ENCODE peak calls at places on chromosomes 16 and 17, in four cellular contexts. X is heart left ventricle, R is left ventricle myocardium inferior, H is glutamatergic neuron. M is an unnamed sample.

GRCh38 chr17:36755586-36755985 is 154.2 kb downstream of the MRM1 start:
- DNase-seq in X (no peak), R (no peak), H (no peak), M (no peak)

GRCh38 chr16:1613240-1613639 is 1.1 kb downstream of the CRAMP1 start:
- DNase-seq in X (no peak), R (no peak), H (no peak), M (no peak)

GRCh38 chr16:6446370-6446769 is 886.3 kb upstream of the RBFOX1 start:
- DNase-seq in X (no peak), R (no peak), H (no peak), M (no peak)

GRCh38 chr17:68455756-68456528 is 1.4 kb downstream of the WIPI1 start:
- DNase-seq in X (no peak), R (no peak), H (peak; percentile 35), M (no peak)

GRCh38 chr17:37300683-37301082 is 75.1 kb upstream of the C17orf78 start:
- DNase-seq in X (no peak), R (no peak), H (no peak), M (no peak)

GRCh38 chr16:57518520-57518919 is 17.9 kb downstream of the CCDC102A start:
- DNase-seq in X (no peak), R (no peak), H (no peak), M (no peak)

GRCh38 chr16:27779719-27780161 is 229.8 kb downstream of the KATNIP start:
- DNase-seq in X (no peak), R (no peak), H (peak; percentile 72), M (no peak)

GRCh38 chr16:66300501-66300900 is 66.0 kb upstream of the CDH5 start:
- DNase-seq in X (no peak), R (no peak), H (no peak), M (no peak)

GRCh38 chr17:21196126-21196525 is 17.8 kb downstream of the TMEM11 start:
- DNase-seq in X (no peak), R (no peak), H (no peak), M (no peak)

GRCh38 chr17:32871736-32872135 is 5.2 kb downstream of the MYO1D start:
- DNase-seq in X (peak; percentile 29), R (no peak), H (no peak), M (no peak)

GRCh38 chr17:3738562-3739295 is 15.0 kb downstream of the HASPIN start:
- DNase-seq in X (no peak), R (no peak), H (no peak), M (no peak)

GRCh38 chr16:11613381-11614303 is 26.9 kb upstream of the LITAF start:
- DNase-seq in X (peak; percentile 72), R (peak; percentile 62), H (no peak), M (no peak)

GRCh38 chr17:56879280-56879679 is 34.6 kb downstream of the TRIM25 start:
- DNase-seq in X (no peak), R (no peak), H (no peak), M (no peak)

GRCh38 chr17:76156662-76156991 is 15.6 kb upstream of the FOXJ1 start:
- DNase-seq in X (no peak), R (no peak), H (no peak), M (no peak)

GRCh38 chr17:56973520-56973919 is 4.4 kb upstream of the SCPEP1 start:
- DNase-seq in X (no peak), R (no peak), H (no peak), M (no peak)

GRCh38 chr16:20763461-20764232 is at the start of gene ACSM3:
- DNase-seq in X (peak; percentile 27), R (no peak), H (no peak), M (no peak)

GRCh38 chr17:3037259-3037658 is 26.1 kb downstream of the OR1D5 start:
- DNase-seq in X (no peak), R (no peak), H (no peak), M (no peak)

GRCh38 chr17:40417258-40417608 is 463 bp downstream of the TOP2A start:
- DNase-seq in X (no peak), R (no peak), H (no peak), M (no peak)

GRCh38 chr17:2102931-2103398 is 48.1 kb downstream of the HIC1 start:
- DNase-seq in X (no peak), R (no peak), H (no peak), M (no peak)

GRCh38 chr17:17876959-17877547 is 40.3 kb upstream of the SREBF1 start:
- DNase-seq in X (peak; percentile 76), R (peak; percentile 43), H (no peak), M (no peak)

GRCh38 chr17:2222901-2223616 is 80.5 kb downstream of the SMG6 start:
- DNase-seq in X (peak; percentile 87), R (peak; percentile 75), H (peak; percentile 31), M (no peak)

GRCh38 chr17:7045492-7046126 is 1.7 kb upstream of the SLC16A11 start:
- DNase-seq in X (no peak), R (no peak), H (no peak), M (no peak)

GRCh38 chr17:34299017-34299416 is 13.5 kb downstream of the CCL11 start:
- DNase-seq in X (no peak), R (no peak), H (no peak), M (no peak)

GRCh38 chr16:58490100-58490499 is 9.8 kb upstream of the NDRG4 start:
- DNase-seq in X (no peak), R (no peak), H (no peak), M (no peak)

GRCh38 chr17:9628509-9628908 is 16.8 kb upstream of the USP43 start:
- DNase-seq in X (no peak), R (no peak), H (no peak), M (no peak)

GRCh38 chr16:72455743-72456659 is 284.0 kb upstream of the PMFBP1 start:
- DNase-seq in X (no peak), R (no peak), H (no peak), M (no peak)

GRCh38 chr17:32357615-32358014 is 7.7 kb downstream of the ZNF207 start:
- DNase-seq in X (no peak), R (no peak), H (no peak), M (no peak)

GRCh38 chr17:50188521-50189395 is 12.7 kb downstream of the COL1A1 start:
- DNase-seq in X (no peak), R (no peak), H (no peak), M (no peak)
- TF ChIP-seq CTCF in X (no peak), R (no peak), H (no peak), M (no peak)

GRCh38 chr17:66353937-66354401 is 51.6 kb downstream of the PRKCA start:
- DNase-seq in X (no peak), R (no peak), H (no peak), M (no peak)
- TF ChIP-seq CTCF in X (no peak), R (no peak), H (no peak), M (no peak)

DNA sequence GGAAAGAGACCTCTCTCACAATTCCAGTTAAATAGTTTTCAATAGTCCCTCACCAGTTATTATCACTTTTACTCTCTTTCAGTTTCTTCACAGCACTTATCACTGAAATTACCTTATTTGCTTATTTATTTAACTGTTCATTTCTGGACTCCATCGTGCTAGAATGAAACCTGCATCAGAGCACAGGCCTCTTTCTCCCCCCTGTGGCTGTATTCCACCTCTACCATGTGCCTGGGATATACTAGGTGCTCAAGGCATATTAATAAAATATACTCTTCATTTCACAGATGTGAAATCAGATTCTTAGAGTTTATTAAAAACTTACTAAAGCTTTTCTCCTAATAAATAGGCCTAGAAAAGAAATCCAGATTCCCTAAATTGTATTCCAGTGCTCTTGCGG is 308.9 kb upstream of the MON1B start:
- DNase-seq in X (no peak), R (no peak), H (no peak), M (no peak)
- TF ChIP-seq CTCF in X (no peak), R (no peak), H (no peak), M (no peak)

DNA sequence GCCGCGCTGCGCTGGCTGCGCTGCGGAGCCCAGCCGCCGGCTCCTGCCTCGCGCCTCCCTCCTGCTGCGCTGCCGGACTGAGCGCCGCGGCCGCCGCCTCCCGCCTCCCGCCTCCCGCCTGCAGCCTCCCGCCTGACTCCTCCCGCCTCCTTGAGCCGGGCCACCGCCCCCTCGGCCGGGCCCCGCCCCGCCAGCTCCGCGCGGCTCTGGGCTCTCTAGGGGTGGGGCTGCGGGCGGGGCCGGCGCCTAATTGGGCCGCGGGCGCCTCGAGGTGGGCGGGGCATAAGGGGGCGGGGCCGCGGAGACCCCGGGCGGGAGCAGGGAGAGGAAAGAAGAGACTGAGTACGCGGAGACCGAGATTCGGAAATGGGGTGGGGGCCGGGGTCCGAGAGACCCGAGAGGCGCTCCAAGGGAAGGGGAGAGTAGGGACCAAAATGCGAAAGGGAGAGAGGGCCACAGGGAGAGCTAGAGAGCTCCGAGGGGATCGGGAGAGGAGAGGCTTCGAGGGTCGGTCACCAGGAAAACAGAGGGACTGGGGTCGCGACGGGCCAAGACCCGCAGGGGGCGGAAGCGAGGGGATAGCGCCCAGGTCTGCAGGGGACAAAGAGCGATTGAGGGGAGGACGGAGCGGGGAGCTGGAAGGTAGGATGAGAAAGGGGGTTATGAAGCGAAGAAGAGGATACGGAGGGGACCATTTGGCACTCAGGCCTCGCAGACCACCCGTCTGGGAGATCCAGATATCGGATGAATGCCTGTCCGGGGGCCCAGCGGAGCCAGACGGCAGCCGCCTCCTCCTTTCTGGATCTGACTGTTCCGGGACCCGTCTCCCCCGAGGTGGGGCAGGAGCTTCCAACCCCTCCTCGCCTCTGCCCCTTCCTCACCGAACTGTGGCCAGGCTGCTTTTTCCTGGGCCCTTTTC is at the start of gene C1QL1:
- DNase-seq in X (peak; percentile 95), R (peak; percentile 94), H (peak; percentile 94), M (peak; percentile 98)
- TF ChIP-seq CTCF in X (no peak), R (no peak), H (peak; percentile 49), M (peak; percentile 7)